ENCODE peak calls at places on chromosome 5, in seven cellular contexts. One of them, this sample, is unnamed.

GRCh38 chr5:82164109-82164956 is 113.8 kb downstream of the RPS23 start:
- DNase-seq in psoas muscle: no peak
- DNase-seq in H1: no peak
- DNase-seq in HCT116: no peak
- DNase-seq in AG10803: peak
- DNase-seq in NB4: no peak
- DNase-seq in PC-3: peak
- DNase-seq in this sample: peak

GRCh38 chr5:142828797-142829535 is 58.8 kb downstream of the ARHGAP26 start:
- DNase-seq in H1: no peak
- DNase-seq in HCT116: no peak
- DNase-seq in AG10803: no peak
- DNase-seq in NB4: no peak
- DNase-seq in PC-3: no peak
- DNase-seq in psoas muscle: no peak
- DNase-seq in this sample: no peak

GRCh38 chr5:40406426-40407211 is 273.1 kb upstream of the PTGER4 start:
- DNase-seq in H1: no peak
- DNase-seq in HCT116: no peak
- DNase-seq in NB4: peak
- DNase-seq in AG10803: no peak
- DNase-seq in PC-3: no peak
- DNase-seq in psoas muscle: no peak
- DNase-seq in this sample: no peak

GRCh38 chr5:25713259-25713658 is 1068.5 kb upstream of the CDH10 start:
- DNase-seq in NB4: peak
- DNase-seq in HCT116: no peak
- DNase-seq in H1: peak
- DNase-seq in AG10803: no peak
- DNase-seq in psoas muscle: no peak
- DNase-seq in PC-3: peak
- DNase-seq in this sample: no peak

GRCh38 chr5:179373961-179374505 is 28.8 kb upstream of the ADAMTS2 start:
- DNase-seq in psoas muscle: no peak
- DNase-seq in HCT116: no peak
- DNase-seq in PC-3: no peak
- DNase-seq in NB4: no peak
- DNase-seq in H1: no peak
- DNase-seq in AG10803: no peak
- DNase-seq in this sample: no peak

GRCh38 chr5:37086466-37087178 is 162.6 kb downstream of the CPLANE1 start:
- DNase-seq in psoas muscle: no peak
- DNase-seq in HCT116: no peak
- DNase-seq in H1: peak
- DNase-seq in NB4: peak
- DNase-seq in AG10803: peak
- DNase-seq in PC-3: peak
- DNase-seq in this sample: peak

GRCh38 chr5:36054646-36055045 is 12.0 kb downstream of the UGT3A2 start:
- DNase-seq in HCT116: no peak
- DNase-seq in AG10803: peak
- DNase-seq in psoas muscle: no peak
- DNase-seq in PC-3: no peak
- DNase-seq in H1: no peak
- DNase-seq in NB4: peak
- DNase-seq in this sample: no peak

GRCh38 chr5:179345429-179346321 is at the start of gene ADAMTS2:
- DNase-seq in psoas muscle: peak
- DNase-seq in AG10803: peak
- DNase-seq in NB4: peak
- DNase-seq in H1: no peak
- DNase-seq in PC-3: no peak
- DNase-seq in HCT116: no peak
- DNase-seq in this sample: peak

GRCh38 chr5:6181147-6181729 is 197.1 kb downstream of the MED10 start:
- DNase-seq in PC-3: peak
- DNase-seq in psoas muscle: no peak
- DNase-seq in NB4: no peak
- DNase-seq in H1: no peak
- DNase-seq in HCT116: no peak
- DNase-seq in AG10803: no peak
- DNase-seq in this sample: no peak

GRCh38 chr5:122701640-122702523 is 73.0 kb upstream of the SNX2 start:
- DNase-seq in PC-3: no peak
- DNase-seq in H1: no peak
- DNase-seq in HCT116: no peak
- DNase-seq in AG10803: no peak
- DNase-seq in psoas muscle: no peak
- DNase-seq in NB4: peak
- DNase-seq in this sample: no peak

GRCh38 chr5:178440163-178440545 is 150.0 kb downstream of the COL23A1 start:
- DNase-seq in PC-3: no peak
- DNase-seq in AG10803: no peak
- DNase-seq in psoas muscle: no peak
- DNase-seq in H1: no peak
- DNase-seq in HCT116: no peak
- DNase-seq in NB4: no peak
- DNase-seq in this sample: no peak

GRCh38 chr5:37090781-37091180 is 158.4 kb downstream of the CPLANE1 start:
- DNase-seq in AG10803: no peak
- DNase-seq in NB4: no peak
- DNase-seq in H1: no peak
- DNase-seq in psoas muscle: no peak
- DNase-seq in HCT116: no peak
- DNase-seq in PC-3: no peak
- DNase-seq in this sample: no peak

GRCh38 chr5:1280177-1281037 is 14.5 kb downstream of the TERT start:
- DNase-seq in NB4: no peak
- DNase-seq in PC-3: no peak
- DNase-seq in HCT116: no peak
- DNase-seq in AG10803: no peak
- DNase-seq in H1: no peak
- DNase-seq in psoas muscle: no peak
- DNase-seq in this sample: no peak

GRCh38 chr5:178215263-178216002 is 11.1 kb downstream of the HNRNPAB start:
- DNase-seq in NB4: peak
- DNase-seq in AG10803: no peak
- DNase-seq in psoas muscle: no peak
- DNase-seq in H1: no peak
- DNase-seq in HCT116: no peak
- DNase-seq in PC-3: no peak
- DNase-seq in this sample: no peak

GRCh38 chr5:97936246-97936645 is 753.2 kb upstream of the RIOK2 start:
- DNase-seq in psoas muscle: no peak
- DNase-seq in H1: no peak
- DNase-seq in PC-3: no peak
- DNase-seq in NB4: no peak
- DNase-seq in AG10803: peak
- DNase-seq in HCT116: no peak
- DNase-seq in this sample: no peak

GRCh38 chr5:59061377-59061776 is 478.5 kb downstream of the RAB3C start:
- DNase-seq in AG10803: no peak
- DNase-seq in H1: no peak
- DNase-seq in PC-3: peak
- DNase-seq in HCT116: no peak
- DNase-seq in psoas muscle: no peak
- DNase-seq in NB4: no peak
- DNase-seq in this sample: no peak

GRCh38 chr5:26012078-26012477 is 1026.3 kb downstream of the CDH9 start:
- DNase-seq in AG10803: no peak
- DNase-seq in H1: no peak
- DNase-seq in PC-3: no peak
- DNase-seq in HCT116: no peak
- DNase-seq in psoas muscle: no peak
- DNase-seq in NB4: no peak
- DNase-seq in this sample: no peak

GRCh38 chr5:118126159-118126558 is 862.2 kb downstream of the DTWD2 start:
- DNase-seq in AG10803: no peak
- DNase-seq in NB4: no peak
- DNase-seq in HCT116: no peak
- DNase-seq in psoas muscle: no peak
- DNase-seq in PC-3: no peak
- DNase-seq in H1: no peak
- DNase-seq in this sample: no peak

GRCh38 chr5:83095973-83096539 is 18.7 kb downstream of the XRCC4 start:
- DNase-seq in PC-3: peak
- DNase-seq in NB4: no peak
- DNase-seq in AG10803: peak
- DNase-seq in HCT116: peak
- DNase-seq in H1: no peak
- DNase-seq in psoas muscle: no peak
- DNase-seq in this sample: peak

GRCh38 chr5:143495823-143496275 is 92.4 kb upstream of the NR3C1 start:
- DNase-seq in psoas muscle: no peak
- DNase-seq in HCT116: no peak
- DNase-seq in AG10803: peak
- DNase-seq in PC-3: peak
- DNase-seq in H1: no peak
- DNase-seq in NB4: no peak
- DNase-seq in this sample: peak

GRCh38 chr5:6013496-6013895 is 364.9 kb downstream of the MED10 start:
- DNase-seq in AG10803: no peak
- DNase-seq in PC-3: no peak
- DNase-seq in H1: no peak
- DNase-seq in HCT116: no peak
- DNase-seq in NB4: no peak
- DNase-seq in psoas muscle: no peak
- DNase-seq in this sample: no peak

GRCh38 chr5:90279091-90279490 is 130.5 kb downstream of the CETN3 start:
- DNase-seq in PC-3: peak
- DNase-seq in psoas muscle: no peak
- DNase-seq in HCT116: no peak
- DNase-seq in NB4: no peak
- DNase-seq in AG10803: no peak
- DNase-seq in H1: no peak
- DNase-seq in this sample: no peak

GRCh38 chr5:3962113-3962512 is 366.5 kb downstream of the IRX1 start:
- DNase-seq in H1: no peak
- DNase-seq in NB4: no peak
- DNase-seq in HCT116: no peak
- DNase-seq in PC-3: no peak
- DNase-seq in psoas muscle: no peak
- DNase-seq in AG10803: no peak
- DNase-seq in this sample: no peak
- H3K4me3 ChIP-seq in H1: no peak
- H3K4me3 ChIP-seq in NB4: no peak
- H3K4me3 ChIP-seq in HCT116: no peak
- H3K4me3 ChIP-seq in PC-3: no peak
- H3K4me3 ChIP-seq in psoas muscle: no peak
- H3K4me3 ChIP-seq in AG10803: no peak
- H3K4me3 ChIP-seq in this sample: no peak

DNA sequence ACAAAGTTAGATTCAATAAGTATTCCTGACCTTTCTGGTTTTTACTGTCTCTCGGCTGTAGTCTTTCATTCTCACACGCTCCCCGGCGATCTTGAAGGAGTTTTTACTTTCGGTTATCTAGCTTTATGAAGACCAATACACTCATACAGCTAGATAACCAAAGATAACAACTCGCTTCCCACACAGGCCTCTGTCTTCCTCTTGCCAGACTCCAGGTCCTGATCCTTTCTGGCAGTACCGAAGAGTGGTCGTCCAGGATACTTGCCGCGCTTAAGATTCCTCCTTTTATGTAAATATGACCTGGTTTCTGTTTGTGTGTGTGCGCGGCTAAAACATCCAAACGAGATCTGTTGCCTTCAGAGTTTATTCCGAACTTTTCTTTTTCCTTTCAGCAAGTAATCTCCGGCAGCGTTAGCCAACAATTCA is 216.2 kb downstream of the MEF2C start:
- DNase-seq in H1: no peak
- DNase-seq in AG10803: no peak
- DNase-seq in PC-3: peak
- DNase-seq in NB4: peak
- DNase-seq in HCT116: no peak
- DNase-seq in psoas muscle: no peak
- DNase-seq in this sample: no peak
- H3K4me3 ChIP-seq in H1: no peak
- H3K4me3 ChIP-seq in AG10803: peak
- H3K4me3 ChIP-seq in PC-3: peak
- H3K4me3 ChIP-seq in NB4: peak
- H3K4me3 ChIP-seq in HCT116: no peak
- H3K4me3 ChIP-seq in psoas muscle: peak
- H3K4me3 ChIP-seq in this sample: peak

GRCh38 chr5:131628990-131629389 is 6.0 kb downstream of the RAPGEF6 start:
- DNase-seq in NB4: no peak
- DNase-seq in PC-3: peak
- DNase-seq in psoas muscle: no peak
- DNase-seq in HCT116: no peak
- DNase-seq in H1: no peak
- DNase-seq in AG10803: peak
- DNase-seq in this sample: no peak

GRCh38 chr5:131633830-131634229 is 1.2 kb downstream of the RAPGEF6 start:
- DNase-seq in HCT116: no peak
- DNase-seq in H1: no peak
- DNase-seq in NB4: peak
- DNase-seq in PC-3: no peak
- DNase-seq in psoas muscle: no peak
- DNase-seq in AG10803: no peak
- DNase-seq in this sample: no peak

GRCh38 chr5:131630208-131630962 is 4.6 kb downstream of the RAPGEF6 start:
- DNase-seq in psoas muscle: no peak
- DNase-seq in PC-3: peak
- DNase-seq in AG10803: no peak
- DNase-seq in HCT116: no peak
- DNase-seq in NB4: no peak
- DNase-seq in H1: no peak
- DNase-seq in this sample: no peak

GRCh38 chr5:131627466-131627865 is 7.6 kb downstream of the RAPGEF6 start:
- DNase-seq in PC-3: no peak
- DNase-seq in HCT116: no peak
- DNase-seq in NB4: no peak
- DNase-seq in psoas muscle: no peak
- DNase-seq in AG10803: no peak
- DNase-seq in H1: no peak
- DNase-seq in this sample: no peak

GRCh38 chr5:131630963-131631350 is 4.1 kb downstream of the RAPGEF6 start:
- DNase-seq in HCT116: no peak
- DNase-seq in PC-3: peak
- DNase-seq in psoas muscle: no peak
- DNase-seq in NB4: no peak
- DNase-seq in AG10803: no peak
- DNase-seq in H1: no peak
- DNase-seq in this sample: no peak
- H3K4me3 ChIP-seq in HCT116: no peak
- H3K4me3 ChIP-seq in PC-3: peak
- H3K4me3 ChIP-seq in psoas muscle: no peak
- H3K4me3 ChIP-seq in NB4: peak
- H3K4me3 ChIP-seq in AG10803: no peak
- H3K4me3 ChIP-seq in H1: no peak
- H3K4me3 ChIP-seq in this sample: no peak

DNA sequence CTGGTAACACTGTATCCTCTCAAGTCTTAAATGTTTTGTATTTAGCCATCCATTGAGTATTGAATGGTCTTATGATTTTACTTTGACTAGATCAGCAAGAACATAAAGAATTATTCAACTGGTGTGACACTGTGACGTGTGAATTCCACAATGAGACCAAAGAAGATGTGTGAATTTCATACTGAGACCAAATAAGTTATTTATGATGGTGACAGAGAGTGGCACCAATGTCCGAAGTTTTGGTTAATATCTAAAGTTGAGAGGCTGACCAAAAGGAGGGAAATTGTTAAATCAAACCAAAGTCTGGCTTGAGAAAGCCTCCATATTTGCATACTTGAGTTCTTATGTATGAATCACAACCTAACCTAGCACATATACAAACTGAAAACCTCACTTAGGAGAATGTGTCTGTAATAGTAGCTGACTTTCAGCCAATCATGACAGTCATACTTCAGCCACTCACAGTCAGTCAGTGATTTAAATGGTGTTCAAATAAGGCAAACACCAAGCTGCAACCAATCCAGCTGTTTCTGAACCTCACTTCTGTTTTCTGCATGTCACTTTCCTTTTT is 31.5 kb upstream of the FAM170A start:
- DNase-seq in psoas muscle: no peak
- DNase-seq in HCT116: no peak
- DNase-seq in PC-3: no peak
- DNase-seq in NB4: no peak
- DNase-seq in H1: no peak
- DNase-seq in AG10803: no peak
- DNase-seq in this sample: no peak
- H3K4me3 ChIP-seq in psoas muscle: no peak
- H3K4me3 ChIP-seq in HCT116: no peak
- H3K4me3 ChIP-seq in PC-3: no peak
- H3K4me3 ChIP-seq in NB4: no peak
- H3K4me3 ChIP-seq in H1: no peak
- H3K4me3 ChIP-seq in AG10803: no peak
- H3K4me3 ChIP-seq in this sample: no peak